ENCODE peak calls at places on chromosomes 12 and 14, in six cellular contexts. One of them, this sample, is unnamed.

GRCh38 chr14:67514650-67515385 is 18.3 kb upstream of the PLEKHH1 start:
- DNase-seq in thyroid gland: peak
- DNase-seq in transverse colon: peak
- DNase-seq in esophagus squamous epithelium: no peak
- DNase-seq in upper lobe of left lung: peak
- DNase-seq in K562: peak
- DNase-seq in this sample: no peak

GRCh38 chr12:6312529-6313325 is 2.2 kb downstream of the PLEKHG6 start:
- DNase-seq in K562: peak
- DNase-seq in thyroid gland: peak
- DNase-seq in upper lobe of left lung: peak
- DNase-seq in esophagus squamous epithelium: no peak
- DNase-seq in transverse colon: peak
- DNase-seq in this sample: no peak

GRCh38 chr14:35223927-35224326 is 68.3 kb upstream of the PSMA6 start:
- DNase-seq in transverse colon: no peak
- DNase-seq in upper lobe of left lung: no peak
- DNase-seq in esophagus squamous epithelium: no peak
- DNase-seq in K562: no peak
- DNase-seq in thyroid gland: no peak
- DNase-seq in this sample: no peak

GRCh38 chr14:73180385-73180805 is 44.1 kb downstream of the PSEN1 start:
- DNase-seq in transverse colon: no peak
- DNase-seq in K562: no peak
- DNase-seq in esophagus squamous epithelium: no peak
- DNase-seq in thyroid gland: no peak
- DNase-seq in upper lobe of left lung: no peak
- DNase-seq in this sample: no peak

GRCh38 chr12:104331376-104331775 is 27.8 kb downstream of the EID3 start:
- DNase-seq in transverse colon: no peak
- DNase-seq in thyroid gland: no peak
- DNase-seq in K562: no peak
- DNase-seq in upper lobe of left lung: no peak
- DNase-seq in esophagus squamous epithelium: no peak
- DNase-seq in this sample: no peak

GRCh38 chr12:18696971-18697602 is 40.7 kb downstream of the PLCZ1 start:
- DNase-seq in thyroid gland: no peak
- DNase-seq in transverse colon: no peak
- DNase-seq in esophagus squamous epithelium: no peak
- DNase-seq in K562: peak
- DNase-seq in upper lobe of left lung: no peak
- DNase-seq in this sample: no peak

GRCh38 chr12:112979281-112979680 is 962 bp downstream of the OAS2 start:
- DNase-seq in thyroid gland: no peak
- DNase-seq in transverse colon: peak
- DNase-seq in K562: no peak
- DNase-seq in upper lobe of left lung: no peak
- DNase-seq in esophagus squamous epithelium: no peak
- DNase-seq in this sample: peak

GRCh38 chr12:101877816-101878811 is 734 bp downstream of the DRAM1 start:
- DNase-seq in upper lobe of left lung: no peak
- DNase-seq in esophagus squamous epithelium: no peak
- DNase-seq in transverse colon: peak
- DNase-seq in K562: peak
- DNase-seq in thyroid gland: peak
- DNase-seq in this sample: no peak

GRCh38 chr12:113390064-113391043 is 13.3 kb downstream of the SDS start:
- DNase-seq in K562: no peak
- DNase-seq in esophagus squamous epithelium: no peak
- DNase-seq in upper lobe of left lung: no peak
- DNase-seq in thyroid gland: no peak
- DNase-seq in transverse colon: no peak
- DNase-seq in this sample: no peak

DNA sequence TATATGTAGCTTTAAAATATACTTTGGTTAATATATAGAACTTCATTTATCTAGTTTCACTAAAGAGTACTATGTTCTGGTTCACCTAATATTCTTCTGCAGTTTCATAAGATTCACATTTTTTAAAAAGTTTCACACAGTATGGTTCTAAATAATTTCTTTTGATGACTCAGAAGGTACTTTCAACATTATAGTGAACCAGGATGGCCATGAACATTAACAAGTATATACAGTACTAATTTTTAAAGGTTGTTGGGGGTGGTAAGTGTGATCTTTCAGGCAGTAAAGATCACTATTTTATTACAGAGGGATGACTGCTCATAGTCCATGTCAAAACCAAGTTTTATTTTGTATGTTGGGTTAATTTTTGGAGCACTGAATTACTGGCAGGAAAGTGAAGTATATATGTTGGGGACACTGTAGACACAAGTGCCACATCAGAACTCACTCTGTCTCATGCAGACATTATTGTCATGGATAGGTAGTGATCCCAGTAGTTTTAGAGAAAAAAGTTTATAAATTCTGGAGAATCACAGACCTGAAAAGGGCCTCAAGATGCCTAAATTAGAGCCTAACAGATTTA is 60.0 kb downstream of the DCAF5 start:
- DNase-seq in upper lobe of left lung: no peak
- DNase-seq in esophagus squamous epithelium: no peak
- DNase-seq in transverse colon: no peak
- DNase-seq in thyroid gland: no peak
- DNase-seq in K562: no peak
- DNase-seq in this sample: no peak
- H3K27ac ChIP-seq in upper lobe of left lung: no peak
- H3K27ac ChIP-seq in esophagus squamous epithelium: no peak
- H3K27ac ChIP-seq in transverse colon: no peak
- H3K27ac ChIP-seq in thyroid gland: peak
- H3K27ac ChIP-seq in K562: no peak
- H3K27ac ChIP-seq in this sample: peak

DNA sequence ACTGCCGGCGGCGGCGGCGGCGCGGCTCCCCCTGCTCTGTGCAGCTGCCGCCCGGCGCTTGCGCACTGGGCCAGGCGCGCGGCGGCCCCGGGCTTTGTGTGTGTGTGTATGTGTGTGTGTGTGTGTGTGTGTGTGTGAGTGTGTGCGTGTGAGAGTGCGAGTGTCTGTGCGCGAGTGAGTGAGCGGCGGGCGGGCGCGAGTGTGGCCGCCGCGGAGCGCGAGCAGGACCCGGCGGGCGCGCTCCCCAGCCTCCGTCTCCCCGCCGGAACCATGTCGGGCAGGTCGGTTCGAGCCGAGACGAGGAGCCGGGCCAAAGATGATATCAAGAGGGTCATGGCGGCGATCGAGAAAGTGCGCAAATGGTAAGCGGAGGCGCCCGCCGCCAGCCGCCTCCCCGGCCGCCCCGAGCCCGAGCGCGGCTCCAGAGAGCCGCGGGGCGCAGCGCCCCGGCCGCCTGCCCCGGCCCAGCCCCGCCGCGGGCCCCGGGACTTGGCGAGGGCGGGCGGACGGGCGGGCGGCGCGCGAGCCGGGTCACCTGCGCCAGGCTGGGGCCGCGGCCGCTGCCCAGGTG is at the start of gene BCL7A:
- DNase-seq in thyroid gland: peak
- DNase-seq in K562: peak
- DNase-seq in esophagus squamous epithelium: no peak
- DNase-seq in transverse colon: peak
- DNase-seq in upper lobe of left lung: peak
- DNase-seq in this sample: no peak
- TF ChIP-seq POLR2A in thyroid gland: peak
- TF ChIP-seq POLR2A in K562: peak
- TF ChIP-seq POLR2A in esophagus squamous epithelium: peak
- TF ChIP-seq POLR2A in transverse colon: peak
- TF ChIP-seq POLR2A in upper lobe of left lung: peak
- TF ChIP-seq POLR2A in this sample: no peak

GRCh38 chr12:62934799-62935674 is at the start of gene PPM1H:
- DNase-seq in transverse colon: peak
- DNase-seq in upper lobe of left lung: peak
- DNase-seq in thyroid gland: peak
- DNase-seq in K562: peak
- DNase-seq in esophagus squamous epithelium: no peak
- DNase-seq in this sample: no peak
- TF ChIP-seq CTCF in transverse colon: peak
- TF ChIP-seq CTCF in upper lobe of left lung: peak
- TF ChIP-seq CTCF in thyroid gland: peak
- TF ChIP-seq CTCF in K562: peak
- TF ChIP-seq CTCF in esophagus squamous epithelium: peak
- TF ChIP-seq CTCF in this sample: peak

GRCh38 chr14:48113713-48114112 is 438.3 kb upstream of the MDGA2 start:
- DNase-seq in K562: no peak
- DNase-seq in transverse colon: no peak
- DNase-seq in thyroid gland: no peak
- DNase-seq in esophagus squamous epithelium: no peak
- DNase-seq in upper lobe of left lung: no peak
- DNase-seq in this sample: no peak

GRCh38 chr14:48111151-48111550 is 435.7 kb upstream of the MDGA2 start:
- DNase-seq in K562: no peak
- DNase-seq in upper lobe of left lung: no peak
- DNase-seq in thyroid gland: no peak
- DNase-seq in transverse colon: no peak
- DNase-seq in esophagus squamous epithelium: no peak
- DNase-seq in this sample: no peak
- H3K27ac ChIP-seq in K562: no peak
- H3K27ac ChIP-seq in upper lobe of left lung: no peak
- H3K27ac ChIP-seq in thyroid gland: no peak
- H3K27ac ChIP-seq in transverse colon: no peak
- H3K27ac ChIP-seq in esophagus squamous epithelium: no peak
- H3K27ac ChIP-seq in this sample: no peak

GRCh38 chr12:43836455-43836989 is 641 bp downstream of the TMEM117 start:
- DNase-seq in transverse colon: no peak
- DNase-seq in upper lobe of left lung: no peak
- DNase-seq in esophagus squamous epithelium: no peak
- DNase-seq in thyroid gland: peak
- DNase-seq in K562: no peak
- DNase-seq in this sample: no peak
- TF ChIP-seq POLR2A in transverse colon: peak
- TF ChIP-seq POLR2A in upper lobe of left lung: no peak
- TF ChIP-seq POLR2A in esophagus squamous epithelium: no peak
- TF ChIP-seq POLR2A in thyroid gland: no peak
- TF ChIP-seq POLR2A in K562: no peak
- TF ChIP-seq POLR2A in this sample: no peak

DNA sequence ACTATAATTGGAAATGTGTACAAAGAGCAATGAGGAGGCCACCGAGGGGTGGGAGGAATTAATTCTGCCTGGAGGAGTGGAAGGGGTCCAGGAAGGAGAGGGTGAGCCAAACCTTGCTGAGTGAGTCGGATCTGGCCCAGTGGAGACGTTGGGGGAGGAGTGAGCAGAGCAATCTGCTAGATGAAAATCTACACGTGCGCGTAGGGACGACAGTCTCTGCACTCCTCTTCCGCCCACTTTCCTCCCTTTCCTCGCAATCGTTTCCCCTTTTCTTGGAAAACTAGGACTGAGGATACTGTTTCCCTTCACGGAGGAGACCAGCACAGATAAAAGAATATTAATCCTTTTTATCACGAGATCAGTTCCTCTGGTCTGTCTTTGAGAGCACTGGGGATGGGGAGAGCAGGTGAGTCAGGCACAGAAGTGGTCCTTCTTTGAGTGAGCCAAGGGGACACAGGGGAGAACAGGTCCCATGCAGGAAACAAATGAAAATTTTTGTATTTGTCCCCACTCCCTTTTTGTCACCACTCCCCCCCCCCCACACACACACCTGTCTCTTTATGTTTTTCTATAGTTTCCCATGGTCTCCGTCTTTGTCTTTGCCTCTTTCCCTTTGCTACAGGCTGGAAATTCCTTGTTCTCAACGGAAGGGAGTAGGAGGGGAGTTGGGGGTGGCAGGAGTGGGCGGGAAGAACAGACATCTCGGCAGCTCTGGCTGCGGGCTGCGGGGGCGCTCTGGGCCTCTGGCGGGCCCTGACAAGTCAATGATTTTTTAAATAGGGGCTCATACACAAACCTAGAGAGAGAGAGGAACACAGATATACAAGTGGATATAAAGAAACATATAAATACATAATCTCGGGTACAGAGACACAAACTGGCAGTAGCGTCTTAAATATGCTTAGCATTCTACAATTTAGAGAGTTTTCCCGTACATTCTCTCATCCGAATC is 2.6 kb upstream of the NAB2 start:
- DNase-seq in thyroid gland: peak
- DNase-seq in esophagus squamous epithelium: no peak
- DNase-seq in transverse colon: peak
- DNase-seq in K562: peak
- DNase-seq in upper lobe of left lung: peak
- DNase-seq in this sample: no peak
- TF ChIP-seq CTCF in thyroid gland: peak
- TF ChIP-seq CTCF in esophagus squamous epithelium: peak
- TF ChIP-seq CTCF in transverse colon: no peak
- TF ChIP-seq CTCF in K562: peak
- TF ChIP-seq CTCF in upper lobe of left lung: no peak
- TF ChIP-seq CTCF in this sample: no peak